ENCODE peak calls at places on chromosomes 4 and X, in ten cellular contexts. J, W, Q, M, O, U, I, A, L and K are unnamed samples.

GRCh38 chr4:85527815-85528214 is 52.9 kb downstream of the ARHGAP24 start:
- DNase-seq in L (no peak), J (no peak), Q (no peak), U (no peak), A (no peak), I (no peak), O (no peak), M (no peak), W (no peak), K (no peak)

GRCh38 chrX:12949927-12950656 is 24.8 kb upstream of the TMSB4X start:
- DNase-seq in J (peak), Q (peak), A (peak), W (no peak), O (no peak), U (peak), M (no peak), I (peak), L (peak), K (peak)

GRCh38 chr4:156870861-156871260 is 100.7 kb downstream of the PDGFC start:
- DNase-seq in J (no peak), L (no peak), M (no peak), A (no peak), U (no peak), O (no peak), Q (no peak), W (no peak), I (no peak), K (no peak)

GRCh38 chr4:152100378-152101201 is 339.8 kb upstream of the GATB start:
- DNase-seq in Q (no peak), O (no peak), M (no peak), J (no peak), L (peak), U (no peak), W (no peak), A (no peak), I (no peak), K (no peak)

GRCh38 chr4:29046716-29047115 is 1673.5 kb upstream of the PCDH7 start:
- DNase-seq in I (no peak), U (no peak), O (no peak), L (no peak), W (no peak), J (no peak), Q (no peak), A (no peak), M (no peak), K (no peak)

GRCh38 chr4:173642509-173642908 is 112.5 kb upstream of the HAND2 start:
- DNase-seq in O (peak), I (no peak), L (no peak), W (no peak), J (no peak), U (no peak), A (no peak), M (no peak), Q (no peak), K (no peak)

GRCh38 chr4:2794707-2795557 is 2.0 kb downstream of the SH3BP2 start:
- DNase-seq in I (no peak), W (peak), O (peak), A (no peak), J (peak), L (no peak), Q (peak), U (peak), M (peak), K (peak)

GRCh38 chr4:25308266-25308665 is 4.3 kb upstream of the ZCCHC4 start:
- DNase-seq in J (no peak), L (no peak), W (no peak), O (no peak), U (no peak), A (no peak), Q (no peak), I (no peak), M (no peak), K (no peak)

GRCh38 chrX:129493643-129494042 is 29.6 kb downstream of the SMARCA1 start:
- DNase-seq in I (no peak), L (no peak), M (no peak), U (no peak), Q (no peak), O (no peak), J (no peak), W (no peak), A (no peak), K (no peak)

GRCh38 chrX:74343970-74344622 is 40.1 kb downstream of the ZCCHC13 start:
- DNase-seq in J (no peak), U (no peak), A (peak), I (no peak), L (peak), Q (peak), M (peak), W (peak), O (peak), K (no peak)

GRCh38 chr4:185513489-185514181 is 21.7 kb downstream of the PDLIM3 start:
- DNase-seq in U (peak), L (no peak), I (no peak), J (no peak), O (no peak), W (peak), A (no peak), M (no peak), Q (no peak), K (peak)

GRCh38 chr4:153466637-153467153 is 535 bp downstream of the TMEM131L start:
- DNase-seq in O (peak), Q (no peak), M (no peak), A (no peak), U (no peak), L (no peak), I (no peak), W (no peak), J (no peak), K (peak)

GRCh38 chrX:119238557-119238956 is 2.5 kb downstream of the PGRMC1 start:
- DNase-seq in I (no peak), L (no peak), M (no peak), O (no peak), W (no peak), Q (no peak), A (no peak), J (no peak), U (no peak), K (no peak)

GRCh38 chrX:40552768-40553167 is 28.0 kb upstream of the ATP6AP2 start:
- DNase-seq in O (no peak), Q (no peak), J (no peak), W (no peak), I (no peak), M (no peak), L (no peak), U (no peak), A (no peak), K (no peak)

GRCh38 chrX:28491322-28491721 is 95.9 kb upstream of the IL1RAPL1 start:
- DNase-seq in J (no peak), Q (no peak), W (no peak), U (no peak), M (no peak), O (no peak), A (no peak), L (no peak), I (no peak), K (no peak)

GRCh38 chrX:14616876-14617275 is 87.5 kb downstream of the GLRA2 start:
- DNase-seq in A (no peak), O (peak), J (no peak), M (no peak), L (no peak), I (no peak), Q (no peak), W (no peak), U (no peak), K (no peak)

GRCh38 chr4:150229538-150229937 is 151.3 kb downstream of the DCLK2 start:
- DNase-seq in I (no peak), J (no peak), M (no peak), L (no peak), O (no peak), U (no peak), A (no peak), Q (no peak), W (no peak), K (no peak)

GRCh38 chr4:100421356-100421978 is 96.4 kb downstream of the EMCN start:
- DNase-seq in I (no peak), A (no peak), M (no peak), W (no peak), L (no peak), U (no peak), Q (no peak), J (no peak), O (no peak), K (no peak)

GRCh38 chrX:149871940-149872339 is 9.0 kb upstream of the MAGEA8 start:
- DNase-seq in U (no peak), J (no peak), A (no peak), O (peak), Q (no peak), I (no peak), L (peak), W (peak), M (peak), K (no peak)

GRCh38 chrX:15143050-15143824 is 126.6 kb downstream of the ASB9 start:
- DNase-seq in M (peak), A (peak), Q (peak), J (no peak), O (peak), W (peak), U (peak), L (peak), I (peak), K (peak)

GRCh38 chr4:180589575-180589974 is 1653.6 kb upstream of the TENM3 start:
- DNase-seq in U (no peak), O (no peak), L (no peak), J (no peak), Q (no peak), I (no peak), M (peak), W (no peak), A (no peak), K (no peak)

GRCh38 chr4:87843936-87844335 is 11.2 kb downstream of the MEPE start:
- DNase-seq in I (no peak), Q (no peak), W (no peak), M (no peak), O (no peak), L (no peak), U (no peak), J (no peak), A (no peak), K (no peak)

GRCh38 chr4:53313510-53313909 is 52.4 kb downstream of the SCFD2 start:
- DNase-seq in I (no peak), U (no peak), M (no peak), A (no peak), J (no peak), W (peak), O (peak), Q (no peak), L (no peak), K (no peak)

GRCh38 chr4:24056258-24056657 is 166.4 kb upstream of the PPARGC1A start:
- DNase-seq in W (no peak), L (no peak), Q (no peak), O (no peak), J (no peak), U (no peak), M (no peak), I (no peak), A (no peak), K (no peak)

GRCh38 chr4:165612936-165613335 is 234.1 kb downstream of the CPE start:
- DNase-seq in L (no peak), I (no peak), A (no peak), O (peak), W (no peak), J (no peak), Q (no peak), M (peak), U (no peak), K (no peak)

GRCh38 chr4:53937327-53937726 is 127.1 kb downstream of the CHIC2 start:
- DNase-seq in O (peak), L (no peak), M (no peak), A (no peak), U (no peak), J (no peak), I (no peak), W (no peak), Q (no peak), K (no peak)

GRCh38 chr4:8393593-8394038 is 46.9 kb downstream of the ACOX3 start:
- DNase-seq in I (no peak), Q (peak), O (no peak), U (no peak), M (no peak), W (no peak), A (peak), J (peak), L (no peak), K (peak)

GRCh38 chrX:52923781-52924241 is 26.7 kb downstream of the FAM156B start:
- DNase-seq in U (no peak), O (peak), I (no peak), L (no peak), Q (no peak), A (no peak), W (no peak), J (peak), M (no peak), K (peak)

GRCh38 chr4:2787230-2788100 is 5.4 kb upstream of the SH3BP2 start:
- DNase-seq in O (peak), W (no peak), Q (peak), A (no peak), M (peak), U (peak), I (no peak), J (peak), L (no peak), K (peak)

GRCh38 chr4:82423245-82424054 is 6.8 kb downstream of the HNRNPDL start:
- DNase-seq in W (no peak), M (no peak), J (no peak), A (no peak), L (no peak), Q (no peak), I (no peak), U (no peak), O (no peak), K (no peak)

GRCh38 chr4:95462946-95463345 is 85.8 kb downstream of the UNC5C start:
- DNase-seq in J (no peak), Q (no peak), O (no peak), I (no peak), M (no peak), A (no peak), W (no peak), L (no peak), U (no peak), K (no peak)

GRCh38 chr4:165328708-165329107 is 1.2 kb downstream of the MSMO1 start:
- DNase-seq in L (no peak), Q (no peak), W (no peak), O (no peak), I (no peak), J (no peak), M (no peak), U (no peak), A (no peak), K (no peak)

GRCh38 chr4:26048378-26048882 is 134.4 kb downstream of the SMIM20 start:
- DNase-seq in L (no peak), Q (peak), O (no peak), U (no peak), J (peak), I (no peak), A (peak), W (no peak), M (no peak), K (peak)

GRCh38 chrX:19866626-19867410 is 20.6 kb downstream of the SH3KBP1 start:
- DNase-seq in A (no peak), L (no peak), O (no peak), M (no peak), I (no peak), U (no peak), J (no peak), W (no peak), Q (no peak), K (no peak)